ENCODE peak calls at places on chromosomes 13 and 19, in ten cellular contexts. L is sigmoid colon; E is CD8-positive, alpha-beta T cell; N is heart right ventricle; X is left lung; I is upper lobe of right lung; U is left ventricle myocardium inferior; D is ascending aorta; K is upper lobe of left lung; T is fibroblast of lung. P is an unnamed sample.

GRCh38 chr19:33280351-33280921 is 21.9 kb downstream of the CEBPA start:
- DNase-seq in L (no peak), E (no peak), N (no peak), X (no peak), I (no peak), U (no peak), D (no peak), K (no peak), T (no peak), P (no peak)

GRCh38 chr19:49570997-49571676 is 9.2 kb downstream of the NOSIP start:
- DNase-seq in L (no peak), E (no peak), N (no peak), X (no peak), I (no peak), U (no peak), D (no peak), K (no peak), T (no peak), P (peak)

GRCh38 chr13:107211073-107211472 is 643.1 kb upstream of the ARGLU1 start:
- DNase-seq in L (peak), E (no peak), N (peak), X (peak), I (peak), U (peak), D (no peak), K (peak), T (peak), P (peak)

GRCh38 chr19:5006201-5006600 is 37.3 kb downstream of the KDM4B start:
- DNase-seq in L (no peak), E (no peak), N (no peak), X (no peak), I (no peak), U (no peak), D (no peak), K (no peak), T (peak), P (no peak)

GRCh38 chr13:32229443-32229842 is 85.7 kb downstream of the ZAR1L start:
- DNase-seq in L (no peak), E (no peak), N (no peak), X (no peak), I (no peak), U (no peak), D (no peak), K (no peak), T (peak), P (no peak)

GRCh38 chr19:53649746-53650593 is 18.2 kb downstream of the DPRX start:
- DNase-seq in L (no peak), E (no peak), N (no peak), X (no peak), I (no peak), U (no peak), D (no peak), K (no peak), T (no peak), P (no peak)

GRCh38 chr19:45079911-45080469 is 930 bp downstream of the GEMIN7 start:
- DNase-seq in L (no peak), E (no peak), N (no peak), X (no peak), I (no peak), U (no peak), D (no peak), K (no peak), T (no peak), P (no peak)

GRCh38 chr13:21557995-21558394 is 46.0 kb downstream of the MICU2 start:
- DNase-seq in L (no peak), E (no peak), N (no peak), X (no peak), I (no peak), U (no peak), D (no peak), K (no peak), T (peak), P (no peak)

GRCh38 chr19:46861691-46862503 is 1.1 kb downstream of the ARHGAP35 start:
- DNase-seq in L (peak), E (no peak), N (no peak), X (peak), I (peak), U (no peak), D (no peak), K (no peak), T (no peak), P (no peak)

GRCh38 chr13:97933736-97934135 is 19.7 kb upstream of the IPO5 start:
- DNase-seq in L (no peak), E (no peak), N (no peak), X (no peak), I (no peak), U (no peak), D (no peak), K (no peak), T (no peak), P (no peak)
- TF ChIP-seq CTCF in L (no peak), E (no peak), N (no peak), X (no peak), I (no peak), U (no peak), D (no peak), K (no peak), T (no peak), P (no peak)

GRCh38 chr13:101544979-101545378 is 92.5 kb downstream of the ITGBL1 start:
- DNase-seq in L (no peak), E (no peak), N (no peak), X (no peak), I (no peak), U (no peak), D (no peak), K (no peak), T (no peak), P (no peak)

DNA sequence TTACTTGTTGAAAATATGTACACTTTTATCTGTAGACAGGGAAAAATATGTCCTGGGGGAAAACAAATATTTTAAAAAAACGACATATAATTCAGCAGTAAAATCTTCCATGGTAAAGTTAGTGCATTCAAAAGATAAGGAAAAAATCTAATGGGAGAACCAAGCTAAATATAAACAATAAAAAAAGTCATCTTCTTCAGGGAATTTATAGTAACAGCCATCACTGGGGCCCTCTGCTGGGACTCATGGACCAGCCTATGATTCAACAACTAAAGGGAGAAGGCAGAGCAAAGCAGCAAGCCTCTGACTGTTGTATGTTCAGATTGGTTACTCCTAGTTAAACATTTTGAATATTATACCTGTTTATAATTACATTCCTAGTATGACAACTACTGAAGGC is 93.0 kb downstream of the ITGBL1 start:
- DNase-seq in L (no peak), E (no peak), N (no peak), X (no peak), I (no peak), U (no peak), D (no peak), K (no peak), T (no peak), P (no peak)
- H3K27ac ChIP-seq in L (no peak), E (no peak), N (no peak), X (no peak), I (no peak), U (no peak), D (peak), K (no peak), T (no peak), P (no peak)

GRCh38 chr19:3849092-3849491 is 19.7 kb downstream of the ZFR2 start:
- DNase-seq in L (no peak), E (peak), N (peak), X (no peak), I (no peak), U (no peak), D (no peak), K (no peak), T (no peak), P (peak)
- TF ChIP-seq CTCF in L (no peak), E (peak), N (peak), X (no peak), I (no peak), U (no peak), D (no peak), K (no peak), T (no peak), P (peak)

DNA sequence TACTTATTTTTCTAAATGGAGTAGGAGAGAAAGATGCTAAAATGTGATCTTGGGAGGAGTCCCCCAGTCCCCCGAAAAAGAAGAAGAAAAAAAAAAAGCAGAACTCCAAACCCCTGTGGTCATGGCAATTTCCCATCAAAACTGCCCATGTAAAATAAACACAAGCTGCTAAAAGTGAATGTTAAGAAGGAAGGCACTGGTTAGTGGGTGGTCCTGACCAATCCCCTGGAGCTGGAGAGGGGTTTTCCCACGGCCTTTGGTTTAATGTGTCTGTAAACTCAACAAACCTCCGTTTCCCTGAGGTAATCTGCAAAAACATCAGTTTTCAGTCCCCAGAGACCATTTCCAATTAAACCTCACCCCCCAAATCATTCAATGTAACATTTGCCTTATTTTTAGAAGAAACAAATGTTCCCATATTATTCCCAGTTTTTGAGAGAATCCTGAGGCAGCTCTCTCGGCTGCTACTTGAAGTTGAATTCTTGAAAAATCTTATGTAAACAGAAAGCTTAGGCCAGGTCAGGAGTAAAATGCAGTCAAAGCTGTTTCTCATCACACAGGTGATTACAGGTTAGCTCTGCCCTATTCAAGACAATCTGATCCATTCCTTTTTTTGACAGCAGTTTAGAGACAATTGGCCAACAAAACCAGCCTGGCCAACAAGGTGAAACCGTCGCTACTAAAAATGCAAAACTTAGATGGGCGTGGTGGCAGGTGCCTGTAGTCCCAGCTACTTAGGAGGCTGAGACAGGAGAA is 17.0 kb downstream of the RAB3D start:
- DNase-seq in L (no peak), E (no peak), N (no peak), X (no peak), I (no peak), U (no peak), D (no peak), K (no peak), T (no peak), P (no peak)
- H3K27ac ChIP-seq in L (no peak), E (no peak), N (no peak), X (peak), I (peak), U (peak), D (no peak), K (peak), T (no peak), P (no peak)

DNA sequence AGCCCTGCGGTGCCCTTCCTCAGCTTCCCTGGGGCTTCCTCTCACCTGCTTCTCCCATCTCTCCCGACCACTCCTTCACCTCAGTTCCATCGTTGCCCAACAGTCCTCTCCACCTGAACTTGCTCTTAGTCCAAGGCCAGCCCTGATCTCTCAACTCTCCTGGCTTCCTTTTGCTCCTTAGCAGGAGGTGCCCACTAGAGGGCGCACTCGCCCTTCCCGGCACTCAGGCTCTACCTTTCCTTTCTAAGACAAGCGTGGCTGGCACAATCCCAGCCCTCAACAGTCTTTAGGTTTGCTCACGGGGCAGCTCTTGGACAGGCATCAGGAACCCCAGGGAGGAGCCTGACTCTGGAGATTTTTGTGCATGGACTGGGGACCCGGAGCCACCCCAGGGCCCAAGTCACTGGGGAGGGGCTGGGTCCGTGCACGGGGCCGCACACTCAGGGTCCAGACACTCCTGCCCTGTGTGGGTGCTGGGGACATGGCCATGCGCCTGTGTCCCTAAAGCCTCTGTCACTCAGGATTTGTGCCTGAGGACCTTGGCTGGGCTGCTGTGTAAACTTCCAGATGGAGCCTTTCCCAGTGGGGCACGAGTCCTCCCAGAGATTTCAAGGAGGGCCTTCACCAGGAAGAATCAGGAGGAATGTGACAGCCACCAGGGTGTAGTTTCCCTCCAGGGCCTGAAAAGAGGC is 12.1 kb upstream of the CEACAM8 start:
- DNase-seq in L (no peak), E (peak), N (no peak), X (peak), I (peak), U (peak), D (no peak), K (peak), T (peak), P (no peak)
- TF ChIP-seq CTCF in L (no peak), E (peak), N (peak), X (peak), I (peak), U (peak), D (no peak), K (peak), T (peak), P (peak)

DNA sequence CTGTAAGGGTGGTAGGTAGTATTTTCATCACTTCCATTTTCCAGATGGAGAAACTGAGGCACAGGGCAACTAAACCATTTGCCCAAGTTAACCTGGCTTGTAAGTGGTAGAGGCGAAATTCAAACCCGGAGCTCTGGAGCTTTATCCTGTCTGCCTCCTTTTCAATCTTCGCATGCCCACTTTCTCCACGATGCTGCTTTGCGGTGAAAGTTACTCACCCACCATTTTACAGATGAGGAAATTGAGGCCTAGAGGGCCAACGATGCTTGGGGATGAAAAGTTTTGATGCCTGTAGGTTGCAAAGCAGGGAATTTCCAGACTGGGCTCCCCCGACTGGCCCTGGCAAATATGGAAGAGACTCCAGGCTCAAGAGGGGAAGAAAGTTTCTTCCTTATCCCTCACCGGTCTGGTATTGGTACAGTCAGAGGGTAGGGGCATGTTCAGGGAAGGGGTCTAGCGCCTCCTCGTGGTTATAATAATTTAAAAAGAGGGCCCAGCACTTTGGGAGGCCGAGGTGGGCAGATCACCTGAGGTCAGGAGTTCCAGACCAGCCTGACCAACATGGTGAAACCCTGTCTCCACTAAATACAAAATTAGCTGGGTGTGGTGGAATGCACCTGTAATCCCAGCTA is 1.9 kb upstream of the SH2D3A start:
- DNase-seq in L (no peak), E (no peak), N (no peak), X (no peak), I (no peak), U (no peak), D (no peak), K (no peak), T (no peak), P (no peak)
- H3K27ac ChIP-seq in L (no peak), E (no peak), N (no peak), X (no peak), I (no peak), U (no peak), D (no peak), K (peak), T (no peak), P (peak)

GRCh38 chr13:28935104-28935503 is 115.0 kb downstream of the MTUS2 start:
- DNase-seq in L (no peak), E (no peak), N (no peak), X (no peak), I (no peak), U (no peak), D (no peak), K (no peak), T (no peak), P (no peak)
- TF ChIP-seq CTCF in L (no peak), E (no peak), N (no peak), X (no peak), I (no peak), U (no peak), D (no peak), K (no peak), T (no peak), P (no peak)

DNA sequence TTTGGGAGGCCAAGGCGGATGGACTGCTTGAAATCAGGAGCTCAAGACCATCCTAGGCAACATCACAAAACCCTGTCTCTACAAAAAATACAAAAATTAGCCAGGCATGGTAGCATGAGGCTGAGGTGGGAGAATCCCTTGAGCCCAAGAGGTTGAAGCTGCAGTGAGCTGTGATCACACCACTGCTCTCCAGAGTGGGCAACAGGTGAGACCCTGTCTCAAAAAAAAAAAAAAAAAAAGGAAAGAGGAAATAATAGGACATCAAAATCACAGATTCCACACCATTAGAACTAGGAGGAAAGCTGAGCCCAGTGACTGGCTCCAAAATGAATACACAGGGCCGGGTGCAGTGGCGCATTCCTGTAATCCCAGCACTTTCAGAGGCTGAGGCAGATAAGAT is 3.2 kb upstream of the ZNF8 start:
- DNase-seq in L (no peak), E (no peak), N (no peak), X (no peak), I (no peak), U (no peak), D (no peak), K (no peak), T (no peak), P (no peak)
- H3K27ac ChIP-seq in L (no peak), E (no peak), N (no peak), X (no peak), I (no peak), U (no peak), D (no peak), K (no peak), T (no peak), P (no peak)

DNA sequence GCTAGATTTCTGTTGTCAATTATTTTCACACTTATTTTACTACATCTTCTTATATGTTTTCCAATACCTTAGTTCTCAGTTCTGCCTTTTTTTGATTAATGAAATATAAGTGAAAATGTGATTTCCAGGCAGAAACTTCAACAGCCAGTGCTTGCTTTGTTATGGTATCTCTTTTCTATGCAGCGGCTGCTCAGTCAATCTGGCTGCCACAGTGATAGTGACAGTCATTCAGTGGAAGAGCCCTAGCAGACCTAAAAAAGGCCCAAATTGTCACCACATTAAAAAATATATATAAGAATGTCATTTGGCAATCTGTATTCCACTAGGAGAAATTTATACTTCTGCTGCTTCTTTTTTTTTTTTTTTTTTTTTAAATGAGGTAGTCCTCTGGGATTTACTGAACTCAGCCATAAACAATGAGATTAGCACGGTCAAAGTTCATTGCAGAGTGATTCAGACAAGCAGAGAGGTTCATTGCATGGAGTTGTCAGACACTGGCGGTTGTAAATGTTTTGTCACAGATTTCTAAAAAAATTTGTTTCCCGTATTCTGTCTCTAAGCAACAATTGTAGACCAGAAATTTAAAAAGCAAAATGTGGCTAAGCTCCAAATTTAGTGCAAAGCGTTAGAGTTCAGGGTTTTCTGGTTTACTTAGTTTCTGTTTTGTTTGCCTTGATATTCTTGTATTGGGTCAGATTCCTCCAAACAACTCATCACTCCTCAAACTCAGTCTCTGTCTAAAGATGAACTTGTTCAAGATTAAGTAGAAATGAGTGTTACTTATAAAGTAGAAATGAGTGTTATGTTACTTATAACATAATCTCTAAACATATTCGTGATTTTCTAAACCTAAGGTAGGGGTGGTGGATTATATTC is 94.7 kb upstream of the PRR20A start:
- DNase-seq in L (no peak), E (no peak), N (no peak), X (no peak), I (no peak), U (no peak), D (no peak), K (no peak), T (no peak), P (no peak)
- TF ChIP-seq CTCF in L (no peak), E (no peak), N (no peak), X (no peak), I (no peak), U (no peak), D (no peak), K (no peak), T (no peak), P (no peak)

DNA sequence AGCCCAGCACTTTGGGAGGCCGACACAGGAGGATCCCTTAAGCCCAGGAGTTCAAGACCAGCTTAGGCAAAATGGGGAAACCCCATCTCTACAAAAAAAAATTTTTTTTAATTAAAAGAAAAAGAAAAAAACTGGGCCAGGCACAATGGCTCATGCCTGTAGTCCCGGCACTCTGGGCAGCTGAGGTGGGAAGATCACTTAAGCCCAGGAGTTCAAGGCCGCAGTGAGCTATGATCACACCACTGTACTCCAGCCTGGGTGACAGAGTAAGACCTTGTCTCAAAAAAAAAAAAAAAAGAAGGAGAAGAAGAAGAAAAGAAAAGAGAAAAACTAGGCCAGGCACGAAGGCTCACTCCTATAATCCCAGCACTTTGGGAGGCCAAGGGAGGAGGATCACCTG is 4.3 kb downstream of the ELL start:
- DNase-seq in L (no peak), E (no peak), N (no peak), X (no peak), I (no peak), U (no peak), D (no peak), K (no peak), T (no peak), P (no peak)
- H3K27ac ChIP-seq in L (no peak), E (no peak), N (no peak), X (no peak), I (no peak), U (no peak), D (no peak), K (peak), T (no peak), P (no peak)

P was measured in CD4-positive, alpha-beta T cell.